ENCODE peak calls at places on chromosomes 6 and 20, in four cellular contexts. K is K562, Y is WTC11, J is HepG2. U is an unnamed sample.

GRCh38 chr6:16322666-16323312 is 84.4 kb downstream of the GMPR start:
- DNase-seq in K (peak; percentile 78), Y (no peak), J (no peak), U (no peak)

GRCh38 chr20:16451970-16452369 is 121.3 kb downstream of the KIF16B start:
- DNase-seq in K (no peak), Y (no peak), J (no peak), U (no peak)

GRCh38 chr20:44830995-44831394 is 20.6 kb upstream of the RIMS4 start:
- DNase-seq in K (no peak), Y (no peak), J (no peak), U (no peak)

GRCh38 chr6:104606361-104606760 is 253.4 kb downstream of the HACE1 start:
- DNase-seq in K (no peak), Y (no peak), J (no peak), U (no peak)

GRCh38 chr6:160534050-160534696 is 129.9 kb downstream of the LPA start:
- DNase-seq in K (peak; percentile 72), Y (peak; percentile 83), J (peak; percentile 52), U (peak; percentile 72)

GRCh38 chr6:56840467-56841371 is 114.2 kb upstream of the BEND6 start:
- DNase-seq in K (no peak), Y (no peak), J (peak; percentile 49), U (no peak)

GRCh38 chr20:53889411-53890148 is 180.8 kb downstream of the BCAS1 start:
- DNase-seq in K (no peak), Y (no peak), J (no peak), U (no peak)

GRCh38 chr6:154932562-154933027 is 62.5 kb upstream of the TIAM2 start:
- DNase-seq in K (no peak), Y (no peak), J (peak; percentile 85), U (no peak)

GRCh38 chr6:122033564-122034181 is 365.8 kb upstream of the HSF2 start:
- DNase-seq in K (peak; percentile 27), Y (no peak), J (peak; percentile 55), U (peak; percentile 67)

GRCh38 chr6:85360794-85361642 is 88.9 kb upstream of the NT5E start:
- DNase-seq in K (no peak), Y (no peak), J (peak; percentile 43), U (no peak)

GRCh38 chr6:72905705-72906478 is 284.0 kb downstream of the KCNQ5 start:
- DNase-seq in K (no peak), Y (no peak), J (no peak), U (no peak)

GRCh38 chr6:148494226-148494625 is 151.6 kb downstream of the SASH1 start:
- DNase-seq in K (no peak), Y (no peak), J (no peak), U (no peak)

GRCh38 chr6:7137335-7138106 is 29.8 kb downstream of the RREB1 start:
- DNase-seq in K (peak; percentile 54), Y (no peak), J (no peak), U (peak; percentile 39)

GRCh38 chr20:35820715-35821114 is 48.9 kb downstream of the PHF20 start:
- DNase-seq in K (no peak), Y (no peak), J (no peak), U (no peak)

GRCh38 chr6:6886160-6886885 is 221.4 kb upstream of the RREB1 start:
- DNase-seq in K (peak; percentile 77), Y (no peak), J (no peak), U (no peak)

GRCh38 chr20:48148916-48149672 is 363.8 kb upstream of the SULF2 start:
- DNase-seq in K (no peak), Y (no peak), J (no peak), U (no peak)

GRCh38 chr6:64988148-64988547 is 718.9 kb downstream of the EYS start:
- DNase-seq in K (no peak), Y (no peak), J (no peak), U (no peak)

GRCh38 chr6:31587791-31588777 is 2.0 kb downstream of the LST1 start:
- DNase-seq in K (no peak), Y (no peak), J (no peak), U (no peak)

GRCh38 chr20:49339123-49339522 is 61.3 kb upstream of the ZNFX1 start:
- DNase-seq in K (no peak), Y (no peak), J (no peak), U (no peak)

GRCh38 chr6:93376026-93376540 is 43.3 kb downstream of the EPHA7 start:
- DNase-seq in K (no peak), Y (no peak), J (no peak), U (no peak)

GRCh38 chr6:33384581-33385020 is 7.0 kb upstream of the KIFC1 start:
- DNase-seq in K (peak; percentile 41), Y (no peak), J (no peak), U (peak; percentile 35)

GRCh38 chr6:83978997-83979396 is 54.6 kb upstream of the MRAP2 start:
- DNase-seq in K (no peak), Y (no peak), J (no peak), U (no peak)

GRCh38 chr6:158442309-158442705 is 117.6 kb upstream of the TMEM181 start:
- DNase-seq in K (no peak), Y (no peak), J (no peak), U (no peak)

GRCh38 chr20:19495905-19496703 is 262.0 kb upstream of the RIN2 start:
- DNase-seq in K (no peak), Y (no peak), J (no peak), U (no peak)

GRCh38 chr6:11130605-11131004 is 19.1 kb upstream of the ERVFRD-1 start:
- DNase-seq in K (no peak), Y (no peak), J (no peak), U (no peak)

GRCh38 chr6:113433506-113433991 is 423.6 kb upstream of the MARCKS start:
- DNase-seq in K (no peak), Y (no peak), J (peak; percentile 34), U (no peak)

GRCh38 chr20:62761058-62761758 is 35.1 kb upstream of the MRGBP start:
- DNase-seq in K (no peak), Y (no peak), J (no peak), U (no peak)

GRCh38 chr6:1796706-1797529 is 187.2 kb downstream of the FOXC1 start:
- DNase-seq in K (no peak), Y (no peak), J (no peak), U (no peak)

GRCh38 chr20:36950432-36951197 is 893 bp downstream of the SAMHD1 start:
- DNase-seq in K (no peak), Y (peak; percentile 25), J (no peak), U (peak; percentile 42)

GRCh38 chr6:42045538-42046460 is 4.5 kb upstream of the TAF8 start:
- DNase-seq in K (peak; percentile 41), Y (peak; percentile 58), J (no peak), U (peak; percentile 42)

GRCh38 chr6:43047998-43048397 is 5.7 kb downstream of the CUL7 start:
- DNase-seq in K (no peak), Y (no peak), J (no peak), U (no peak)

GRCh38 chr20:11350126-11351005 is 567.3 kb upstream of the BTBD3 start:
- DNase-seq in K (no peak), Y (no peak), J (no peak), U (no peak)

GRCh38 chr6:87393026-87393622 is 14.6 kb upstream of the CFAP206 start:
- DNase-seq in K (peak; percentile 48), Y (no peak), J (peak; percentile 59), U (peak; percentile 42)

GRCh38 chr6:135600086-135600702 is 102.7 kb upstream of the AHI1 start:
- DNase-seq in K (no peak), Y (no peak), J (no peak), U (no peak)
- TF ChIP-seq ELF4 in K (no peak), Y (no peak), J (no peak), U (no peak)

DNA sequence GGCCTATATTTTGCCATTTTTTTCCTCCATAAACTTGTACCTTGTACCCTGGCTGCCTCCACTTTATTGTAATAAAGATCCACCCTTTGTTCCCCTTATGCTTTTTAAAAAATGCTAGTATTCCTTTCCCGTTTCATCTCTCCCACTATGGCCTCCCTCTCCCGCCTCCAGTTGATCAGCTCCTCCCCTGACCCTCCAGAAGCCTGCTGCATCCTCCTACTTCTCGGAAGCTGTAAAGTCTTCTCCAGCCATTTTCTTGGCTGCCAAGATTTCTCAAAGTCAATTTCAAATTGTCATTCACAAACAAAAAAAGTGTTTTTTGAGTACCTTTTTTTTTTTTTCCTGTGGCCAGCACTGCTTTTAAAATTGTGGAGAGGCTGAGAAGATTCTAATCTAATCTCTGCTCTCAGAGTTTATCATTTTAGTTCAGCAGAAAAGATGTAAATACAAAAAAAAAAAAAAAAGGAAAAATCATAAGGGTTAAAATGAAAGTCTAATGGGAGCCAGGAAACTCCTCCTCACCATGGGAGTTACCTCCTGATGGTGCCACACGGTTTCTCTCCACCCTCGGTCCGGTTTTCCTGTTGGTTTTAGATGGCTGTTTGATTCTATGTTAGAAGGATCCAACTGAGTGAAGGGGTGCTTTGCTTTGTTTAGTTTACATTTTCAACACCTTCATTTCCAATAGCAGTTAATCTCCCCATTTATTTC is 103.0 kb upstream of the KCNK16 start:
- DNase-seq in K (no peak), Y (no peak), J (no peak), U (no peak)
- TF ChIP-seq ELF4 in K (no peak), Y (no peak), J (no peak), U (no peak)

DNA sequence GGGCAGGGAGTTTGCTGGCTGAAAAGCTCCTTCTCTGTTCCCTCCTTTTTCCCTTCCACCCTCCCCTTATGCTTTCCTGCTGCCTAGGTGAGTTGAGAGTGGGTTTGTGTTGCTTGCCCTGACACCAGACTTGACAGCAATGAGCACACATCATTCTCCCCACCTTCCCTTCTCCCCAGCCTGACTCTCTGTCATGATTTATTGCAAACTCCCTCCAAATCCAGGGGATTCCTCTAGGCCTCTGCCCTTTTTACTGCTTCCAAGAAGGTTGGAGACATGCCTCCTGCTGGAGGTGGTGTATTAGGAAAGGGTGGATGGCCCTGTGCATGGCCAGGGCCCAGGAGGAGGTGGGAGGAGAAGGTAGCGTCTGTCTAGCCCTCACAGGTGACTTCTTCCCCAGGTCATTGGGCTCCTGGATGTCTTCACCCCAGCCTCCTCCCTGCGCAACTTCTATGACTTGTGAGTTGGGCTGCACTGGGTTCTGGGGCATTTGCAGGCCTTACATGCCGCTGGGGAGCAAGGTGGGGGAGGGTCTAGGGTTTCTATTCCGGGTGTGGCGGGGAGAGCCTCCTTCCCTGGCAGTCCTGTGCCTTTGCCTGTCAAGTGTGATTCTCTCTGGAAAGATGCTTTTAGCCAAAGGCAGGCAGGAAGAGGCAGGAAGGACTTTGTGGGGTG is 2.0 kb downstream of the MAPK13 start:
- DNase-seq in K (no peak), Y (no peak), J (no peak), U (no peak)
- TF ChIP-seq ELF4 in K (no peak), Y (no peak), J (no peak), U (no peak)

DNA sequence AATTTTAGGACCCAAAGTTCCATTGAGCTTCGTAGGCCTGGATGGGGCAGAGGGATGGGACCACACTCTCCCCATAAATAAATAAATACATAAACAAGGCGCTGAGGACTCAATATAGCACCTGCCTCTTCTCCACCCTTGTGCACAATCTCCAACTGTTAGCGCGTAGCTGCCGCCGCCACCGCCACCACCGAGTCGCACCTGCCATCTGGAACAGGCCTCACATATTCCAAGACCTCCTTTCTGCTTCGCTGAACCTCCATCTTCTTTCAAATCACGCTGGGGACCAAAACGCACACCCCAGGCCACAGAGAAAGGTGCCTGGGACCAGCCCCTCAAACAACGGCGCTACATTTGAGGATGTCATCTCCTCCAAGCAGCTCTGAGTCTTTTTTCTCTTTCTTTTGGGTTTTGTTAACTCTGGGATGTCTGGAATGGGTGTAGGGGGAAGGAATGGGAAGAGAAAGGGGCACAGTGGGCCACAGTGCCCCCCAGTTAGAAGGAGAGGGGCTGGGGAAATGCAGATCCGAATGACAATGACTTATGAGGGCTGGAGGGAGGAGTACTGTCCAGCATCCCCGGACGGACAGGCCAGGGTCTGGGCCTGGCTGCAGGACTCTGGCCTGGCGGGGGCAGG is 49.7 kb downstream of the NOL4L start:
- DNase-seq in K (peak; percentile 35), Y (no peak), J (no peak), U (no peak)
- TF ChIP-seq ELF4 in K (no peak), Y (no peak), J (no peak), U (no peak)